ENCODE peak calls at places on chromosomes 1 and 21, in ten cellular contexts. I is renal cortical epithelial cell; K is fibroblast of gingiva; S is H9; F is activated T-cell treated with anti-CD3 and anti-CD28 coated beads for 48 hours; E is caudate nucleus; U is BE2C; B is activated CD8-positive, alpha-beta memory T cell treated with anti-CD3 and anti-CD28 coated beads, Interleukin-2, amount 50 U/mL, for 4 hours; T is NCI-H774; R is GM13976. X is an unnamed sample.
A peak's percentile ranks its signal among the peaks of the same experiment; 100 is the strongest.

GRCh38 chr1:19640363-19641316 is 3.5 kb upstream of the NBL1 start:
- DNase-seq in E (no peak), U (peak; percentile 45), I (peak; percentile 89), F (no peak), B (no peak), S (peak; percentile 77), K (no peak), T (no peak), R (no peak), X (no peak)

GRCh38 chr1:175864625-175865024 is 121.2 kb upstream of the TNR start:
- DNase-seq in U (no peak), K (no peak), T (no peak), S (no peak), F (no peak), E (no peak), I (no peak), B (no peak), R (no peak), X (no peak)

GRCh38 chr1:241608379-241609033 is 31.7 kb downstream of the CHML start:
- DNase-seq in T (no peak), F (no peak), S (no peak), R (no peak), I (peak; percentile 77), B (no peak), U (no peak), K (no peak), E (no peak), X (no peak)

GRCh38 chr1:213523781-213524398 is 463.9 kb upstream of the PROX1 start:
- DNase-seq in T (no peak), E (no peak), U (no peak), S (no peak), F (no peak), K (no peak), I (no peak), B (no peak), R (no peak), X (no peak)

GRCh38 chr1:218513248-218513647 is 168.1 kb downstream of the TGFB2 start:
- DNase-seq in U (no peak), R (no peak), T (no peak), S (no peak), K (no peak), B (no peak), I (no peak), E (no peak), F (no peak), X (no peak)

GRCh38 chr1:90114521-90115141 is 119.7 kb downstream of the ZNF326 start:
- DNase-seq in B (no peak), K (peak; percentile 35), F (no peak), R (peak; percentile 18), E (no peak), S (no peak), I (peak; percentile 67), T (peak; percentile 41), U (no peak), X (no peak)

GRCh38 chr1:48966583-48966982 is 189.9 kb upstream of the BEND5 start:
- DNase-seq in F (no peak), B (no peak), E (no peak), T (no peak), U (no peak), S (no peak), R (no peak), I (peak; percentile 19), K (peak; percentile 36), X (no peak)

GRCh38 chr1:64877151-64877550 is 89.2 kb downstream of the JAK1 start:
- DNase-seq in F (no peak), I (no peak), E (no peak), S (no peak), T (no peak), R (no peak), K (no peak), U (no peak), B (no peak), X (no peak)

GRCh38 chr21:38223893-38224540 is 32.8 kb upstream of the KCNJ15 start:
- DNase-seq in B (no peak), I (no peak), K (peak; percentile 31), F (no peak), T (peak; percentile 6), U (no peak), E (no peak), S (no peak), R (no peak), X (no peak)